ENCODE peak calls at places on chromosomes 5 and 9, in nine cellular contexts. Y, Z, P, R, I, F, V, S and T are unnamed samples.

GRCh38 chr9:106075991-106076390 is 381.6 kb downstream of the TMEM38B start:
- DNase-seq in Y (peak; percentile 91), Z (peak; percentile 96), P (peak; percentile 78), R (no peak), I (no peak), F (no peak), V (no peak), S (no peak), T (peak; percentile 74)

GRCh38 chr5:17727212-17727611 is 93.0 kb downstream of the TAF11L14 start:
- DNase-seq in Y (no peak), Z (no peak), P (no peak), R (peak; percentile 23), I (peak; percentile 10), F (no peak), V (no peak), S (no peak), T (no peak)

GRCh38 chr9:107044872-107045271 is 181.9 kb downstream of the ZNF462 start:
- DNase-seq in Y (no peak), Z (no peak), P (no peak), R (no peak), I (peak; percentile 22), F (no peak), V (no peak), S (no peak), T (no peak)

GRCh38 chr9:36968574-36969215 is 65.4 kb downstream of the PAX5 start:
- DNase-seq in Y (no peak), Z (no peak), P (no peak), R (no peak), I (no peak), F (no peak), V (no peak), S (no peak), T (no peak)

GRCh38 chr9:83271665-83272071 is 208.7 kb upstream of the RASEF start:
- DNase-seq in Y (no peak), Z (no peak), P (no peak), R (no peak), I (peak; percentile 69), F (no peak), V (no peak), S (no peak), T (no peak)

GRCh38 chr9:74726581-74726980 is 161.1 kb downstream of the TRPM6 start:
- DNase-seq in Y (no peak), Z (no peak), P (no peak), R (no peak), I (no peak), F (no peak), V (no peak), S (no peak), T (no peak)

GRCh38 chr5:110086658-110087388 is 397.1 kb downstream of the MAN2A1 start:
- DNase-seq in Y (peak; percentile 100), Z (peak; percentile 94), P (peak; percentile 66), R (no peak), I (no peak), F (no peak), V (no peak), S (no peak), T (no peak)

GRCh38 chr5:138243794-138244193 is 30.6 kb downstream of the GFRA3 start:
- DNase-seq in Y (no peak), Z (no peak), P (no peak), R (no peak), I (no peak), F (no peak), V (no peak), S (no peak), T (peak; percentile 30)

GRCh38 chr5:102911973-102912372 is 156.9 kb downstream of the PAM start:
- DNase-seq in Y (peak; percentile 78), Z (peak; percentile 16), P (peak; percentile 85), R (no peak), I (no peak), F (no peak), V (peak; percentile 29), S (no peak), T (no peak)

GRCh38 chr9:69308217-69308931 is 16.6 kb upstream of the ENTREP1 start:
- DNase-seq in Y (no peak), Z (no peak), P (no peak), R (no peak), I (no peak), F (no peak), V (no peak), S (no peak), T (no peak)

GRCh38 chr5:137252513-137252912 is 246.6 kb downstream of the SPOCK1 start:
- DNase-seq in Y (peak; percentile 39), Z (no peak), P (peak; percentile 71), R (no peak), I (no peak), F (no peak), V (no peak), S (no peak), T (no peak)

GRCh38 chr5:134523543-134524136 is 1.8 kb upstream of the JADE2 start:
- DNase-seq in Y (no peak), Z (no peak), P (no peak), R (no peak), I (no peak), F (no peak), V (no peak), S (no peak), T (no peak)

GRCh38 chr9:137589441-137590122 is 730 bp downstream of the ZMYND19 start:
- DNase-seq in Y (no peak), Z (no peak), P (peak; percentile 20), R (no peak), I (no peak), F (no peak), V (no peak), S (no peak), T (no peak)

GRCh38 chr5:109105631-109106267 is 304.0 kb downstream of the PJA2 start:
- DNase-seq in Y (peak; percentile 96), Z (peak; percentile 54), P (peak; percentile 84), R (no peak), I (peak; percentile 10), F (no peak), V (peak; percentile 5), S (no peak), T (no peak)

GRCh38 chr9:133943781-133944745 is 48.1 kb downstream of the VAV2 start:
- DNase-seq in Y (no peak), Z (peak; percentile 53), P (no peak), R (no peak), I (peak; percentile 93), F (no peak), V (no peak), S (no peak), T (no peak)

GRCh38 chr5:164302533-164303235 is 797.3 kb downstream of the MAT2B start:
- DNase-seq in Y (peak; percentile 43), Z (peak; percentile 15), P (no peak), R (no peak), I (no peak), F (no peak), V (peak; percentile 12), S (no peak), T (no peak)

GRCh38 chr5:172550996-172551395 is 90.1 kb upstream of the NEURL1B start:
- DNase-seq in Y (no peak), Z (no peak), P (peak; percentile 19), R (no peak), I (no peak), F (no peak), V (no peak), S (no peak), T (no peak)

GRCh38 chr9:69122391-69123141 is 51.5 kb upstream of the TJP2 start:
- DNase-seq in Y (peak; percentile 55), Z (peak; percentile 44), P (peak; percentile 88), R (peak; percentile 56), I (no peak), F (no peak), V (peak; percentile 26), S (no peak), T (no peak)

GRCh38 chr5:30959238-30959637 is 234.2 kb upstream of the CDH6 start:
- DNase-seq in Y (no peak), Z (no peak), P (no peak), R (no peak), I (no peak), F (no peak), V (no peak), S (no peak), T (no peak)

GRCh38 chr5:121325930-121326329 is 525.8 kb upstream of the FTMT start:
- DNase-seq in Y (no peak), Z (no peak), P (no peak), R (no peak), I (no peak), F (no peak), V (no peak), S (no peak), T (no peak)

GRCh38 chr9:7108956-7109355 is 351.2 kb downstream of the KDM4C start:
- DNase-seq in Y (no peak), Z (no peak), P (no peak), R (no peak), I (no peak), F (no peak), V (no peak), S (no peak), T (no peak)

GRCh38 chr5:6379246-6379645 is 899 bp upstream of the MED10 start:
- DNase-seq in Y (no peak), Z (no peak), P (no peak), R (no peak), I (no peak), F (no peak), V (no peak), S (no peak), T (no peak)

GRCh38 chr5:158142182-158142581 is 283.2 kb upstream of the CLINT1 start:
- DNase-seq in Y (peak; percentile 78), Z (no peak), P (no peak), R (no peak), I (no peak), F (no peak), V (no peak), S (no peak), T (no peak)

GRCh38 chr5:148970228-148970627 is 92.6 kb downstream of the SH3TC2 start:
- DNase-seq in Y (no peak), Z (no peak), P (no peak), R (peak; percentile 72), I (no peak), F (no peak), V (no peak), S (no peak), T (peak; percentile 87)

GRCh38 chr9:89179535-89179919 is 909 bp upstream of the SHC3 start:
- DNase-seq in Y (peak; percentile 49), Z (peak; percentile 21), P (peak; percentile 18), R (no peak), I (peak; percentile 26), F (no peak), V (no peak), S (no peak), T (no peak)